ENCODE peak calls at places on chromosomes 11 and 22, in four cellular contexts. P, N, T and F are unnamed samples.

GRCh38 chr11:68116892-68117435 is 4.2 kb downstream of the CHKA start:
- DNase-seq in N (no peak), T (no peak), P (no peak), F (no peak)

GRCh38 chr11:68321293-68322030 is 9.1 kb downstream of the LRP5 start:
- DNase-seq in T (no peak), N (no peak), P (no peak), F (no peak)

GRCh38 chr11:37504925-37505324 is 906.9 kb upstream of the RAG2 start:
- DNase-seq in T (no peak), P (no peak), N (no peak), F (no peak)

GRCh38 chr11:119337581-119338317 is 2.9 kb downstream of the C1QTNF5 start:
- DNase-seq in T (no peak), N (no peak), P (no peak), F (no peak)

GRCh38 chr11:3237119-3237518 is 4.9 kb upstream of the MRGPRE start:
- DNase-seq in N (no peak), T (no peak), P (no peak), F (no peak)

GRCh38 chr11:36352919-36353318 is 56.8 kb downstream of the PRR5L start:
- DNase-seq in P (no peak), N (peak), T (no peak), F (no peak)

GRCh38 chr11:43557553-43558031 is 122.9 kb upstream of the HSD17B12 start:
- DNase-seq in P (no peak), T (no peak), N (no peak), F (no peak)

GRCh38 chr11:125890447-125891100 is 3.1 kb downstream of the HYLS1 start:
- DNase-seq in P (no peak), N (no peak), T (no peak), F (no peak)

GRCh38 chr22:44555597-44555996 is 57.6 kb upstream of the RTL6 start:
- DNase-seq in P (no peak), T (no peak), N (no peak), F (no peak)

GRCh38 chr11:10670099-10670498 is 23.5 kb downstream of the IRAG1 start:
- DNase-seq in T (no peak), N (no peak), P (no peak), F (no peak)

GRCh38 chr11:59247535-59248227 is 35.0 kb upstream of the MPEG1 start:
- DNase-seq in P (no peak), T (no peak), N (no peak), F (no peak)